ENCODE peak calls at places on chromosomes 7 and 10, in five cellular contexts. S, R, O, Y and Q are unnamed samples.

GRCh38 chr7:21367081-21367480 is 60.8 kb upstream of the SP4 start:
- DNase-seq in O (no peak), R (no peak), Y (no peak), S (no peak), Q (no peak)

GRCh38 chr7:46682841-46683624 is 762.0 kb upstream of the IGFBP3 start:
- DNase-seq in Y (no peak), S (peak; percentile 34), R (no peak), O (no peak), Q (peak; percentile 18)

GRCh38 chr10:61757525-61758397 is 95.0 kb downstream of the CABCOCO1 start:
- DNase-seq in R (no peak), S (peak; percentile 79), Y (no peak), O (no peak), Q (peak; percentile 66)

GRCh38 chr7:54705436-54705835 is 53.6 kb downstream of the SEC61G start:
- DNase-seq in Y (no peak), R (no peak), O (no peak), S (peak; percentile 31), Q (peak; percentile 12)

GRCh38 chr10:70649526-70649925 is 22.8 kb upstream of the ADAMTS14 start:
- DNase-seq in O (no peak), Y (no peak), R (no peak), S (peak; percentile 60), Q (no peak)

GRCh38 chr10:116017405-116017804 is 255.6 kb downstream of the GFRA1 start:
- DNase-seq in R (no peak), Y (no peak), O (no peak), S (no peak), Q (no peak)

GRCh38 chr7:2575733-2576350 is 17.1 kb downstream of the IQCE start:
- DNase-seq in R (no peak), Y (no peak), S (no peak), O (no peak), Q (no peak)

GRCh38 chr7:1024876-1025746 is 19.2 kb upstream of the GPR146 start:
- DNase-seq in O (no peak), Y (no peak), R (no peak), S (no peak), Q (no peak)

GRCh38 chr10:72334196-72334831 is 20.4 kb downstream of the DNAJB12 start:
- DNase-seq in S (peak; percentile 84), O (no peak), Y (peak; percentile 94), R (no peak), Q (peak; percentile 60)

GRCh38 chr7:50197547-50197946 is 104.5 kb upstream of the ZPBP start:
- DNase-seq in R (no peak), Y (no peak), S (no peak), O (no peak), Q (no peak)

GRCh38 chr10:75462865-75463264 is 31.4 kb downstream of the LRMDA start:
- DNase-seq in Y (no peak), R (no peak), O (no peak), S (no peak), Q (no peak)

GRCh38 chr7:18667466-18667865 is 171.9 kb downstream of the HDAC9 start:
- DNase-seq in Y (no peak), O (no peak), S (peak; percentile 65), R (no peak), Q (peak; percentile 43)

GRCh38 chr10:80070068-80070467 is 8.4 kb upstream of the TMEM254 start:
- DNase-seq in O (no peak), S (no peak), Y (no peak), R (no peak), Q (no peak)

GRCh38 chr7:143380264-143380645 is 890 bp upstream of the ZYX start:
- DNase-seq in S (peak; percentile 90), R (peak; percentile 83), Y (peak; percentile 49), O (peak; percentile 75), Q (peak; percentile 48)

GRCh38 chr10:3811331-3811870 is 26.4 kb upstream of the KLF6 start:
- DNase-seq in O (peak; percentile 30), Y (no peak), S (peak; percentile 85), R (no peak), Q (peak; percentile 91)

GRCh38 chr10:59240581-59241183 is 64.2 kb downstream of the PHYHIPL start:
- DNase-seq in S (peak; percentile 82), O (no peak), R (no peak), Y (peak; percentile 38), Q (no peak)

GRCh38 chr7:51034531-51035264 is 252.0 kb upstream of the GRB10 start:
- DNase-seq in O (no peak), R (no peak), S (peak; percentile 57), Y (no peak), Q (peak; percentile 70)

GRCh38 chr10:104642311-104643022 is 1.4 kb downstream of the SORCS3 start:
- DNase-seq in S (no peak), Y (no peak), O (no peak), R (no peak), Q (no peak)

GRCh38 chr10:96334888-96335526 is 23.8 kb downstream of the OPALIN start:
- DNase-seq in O (no peak), S (peak; percentile 55), R (no peak), Y (peak; percentile 15), Q (no peak)

GRCh38 chr10:10804998-10805737 is 212.5 kb upstream of the CELF2 start:
- DNase-seq in Y (no peak), R (no peak), S (no peak), O (no peak), Q (peak; percentile 93)

GRCh38 chr7:43135129-43135528 is 22.7 kb downstream of the HECW1 start:
- DNase-seq in S (no peak), O (no peak), Y (no peak), R (no peak), Q (no peak)

GRCh38 chr7:157037635-157038034 is 27.2 kb upstream of the MNX1 start:
- DNase-seq in O (no peak), R (no peak), S (no peak), Y (no peak), Q (no peak)

GRCh38 chr10:126021833-126022500 is 125.6 kb downstream of the FANK1 start:
- DNase-seq in O (no peak), Y (no peak), S (no peak), R (no peak), Q (no peak)

GRCh38 chr7:2012981-2013380 is 219.8 kb downstream of the MAD1L1 start:
- DNase-seq in Y (no peak), O (no peak), R (no peak), S (peak; percentile 59), Q (no peak)

GRCh38 chr7:23811540-23811939 is 101.5 kb downstream of the STK31 start:
- DNase-seq in S (no peak), Y (no peak), R (no peak), O (no peak), Q (no peak)

GRCh38 chr10:95837368-95837776 is 70.4 kb upstream of the CC2D2B start:
- DNase-seq in S (no peak), O (no peak), Y (no peak), R (no peak), Q (no peak)

GRCh38 chr10:31647861-31648260 is 280.8 kb downstream of the ARHGAP12 start:
- DNase-seq in Y (no peak), O (no peak), R (no peak), S (no peak), Q (no peak)

GRCh38 chr7:191105-192034 is 1.0 kb upstream of the FAM20C start:
- DNase-seq in S (peak; percentile 90), R (peak; percentile 24), Y (no peak), O (no peak), Q (peak; percentile 78)

GRCh38 chr7:36084485-36085091 is 68.5 kb upstream of the EEPD1 start:
- DNase-seq in O (no peak), R (no peak), Y (peak; percentile 24), S (peak; percentile 32), Q (peak; percentile 24)

GRCh38 chr10:128059915-128060314 is 66.3 kb downstream of the MKI67 start:
- DNase-seq in S (no peak), R (no peak), O (no peak), Y (no peak), Q (no peak)

GRCh38 chr7:151774951-151775350 is 102.0 kb downstream of the PRKAG2 start:
- DNase-seq in R (no peak), Y (no peak), S (no peak), O (no peak), Q (no peak)

GRCh38 chr7:108099650-108100049 is 30.5 kb downstream of the LAMB4 start:
- DNase-seq in Y (no peak), S (peak; percentile 79), O (no peak), R (no peak), Q (no peak)

GRCh38 chr7:22234247-22234646 is 122.7 kb downstream of the RAPGEF5 start:
- DNase-seq in S (no peak), R (no peak), Y (peak; percentile 8), O (no peak), Q (no peak)

GRCh38 chr10:127826161-127826740 is 66.5 kb downstream of the CLRN3 start:
- DNase-seq in O (no peak), R (no peak), S (no peak), Y (no peak), Q (no peak)

GRCh38 chr10:71971311-71971731 is 7.1 kb downstream of the CHST3 start:
- DNase-seq in Y (no peak), S (no peak), R (no peak), O (no peak), Q (no peak)

GRCh38 chr7:2802504-2803341 is 41.4 kb downstream of the GNA12 start:
- DNase-seq in S (peak; percentile 81), R (no peak), Y (no peak), O (no peak), Q (no peak)